ENCODE peak calls at places on chromosomes 2 and 18, in seven cellular contexts. N is NCI-H1436; G is GM06990; Y is stimulated activated naive CD8-positive, alpha-beta T cell treated with anti-CD3 and anti-CD28 coated beads, Interleukin-15, amount 100 ng/mL, for 72 hours; M is NCI-H2081; U is MV-4-11; Z is NCI-H1105. L is an unnamed sample.

GRCh38 chr18:56431551-56431950 is 206.8 kb downstream of the TXNL1 start:
- DNase-seq in N (no peak), G (no peak), U (no peak), Z (no peak), M (no peak), Y (no peak), L (no peak)

GRCh38 chr2:240169486-240170353 is 29.3 kb upstream of the OTOS start:
- DNase-seq in N (no peak), G (no peak), Y (no peak), Z (no peak), M (no peak), U (no peak), L (no peak)

GRCh38 chr2:179751184-179751809 is 110.1 kb downstream of the ZNF385B start:
- DNase-seq in M (peak; percentile 1), U (peak; percentile 3), N (peak; percentile 38), G (no peak), Z (peak; percentile 1), Y (no peak), L (peak; percentile 22)

GRCh38 chr18:24514439-24514838 is 54.0 kb downstream of the HRH4 start:
- DNase-seq in Z (no peak), M (no peak), N (peak; percentile 12), G (no peak), Y (no peak), U (peak; percentile 31), L (peak; percentile 59)

GRCh38 chr2:173448938-173449471 is 94.3 kb downstream of the CDCA7 start:
- DNase-seq in Y (peak; percentile 73), U (peak; percentile 92), G (peak; percentile 72), N (no peak), M (no peak), Z (no peak), L (peak; percentile 42)

GRCh38 chr2:238914648-238915015 is 66.7 kb downstream of the TWIST2 start:
- DNase-seq in N (no peak), Z (no peak), Y (no peak), M (no peak), G (no peak), U (no peak), L (no peak)

GRCh38 chr2:172101707-172102158 is 967 bp downstream of the DLX2 start:
- DNase-seq in G (no peak), Z (peak; percentile 80), N (no peak), Y (peak; percentile 39), M (peak; percentile 42), U (no peak), L (peak; percentile 27)

GRCh38 chr2:157722580-157723234 is 94.0 kb upstream of the ACVR1C start:
- DNase-seq in Z (peak; percentile 18), U (peak; percentile 28), N (no peak), M (no peak), Y (no peak), G (no peak), L (no peak)

GRCh38 chr2:120288016-120288373 is 35.3 kb downstream of the RALB start:
- DNase-seq in M (no peak), Z (no peak), U (no peak), G (no peak), Y (no peak), N (no peak), L (no peak)

GRCh38 chr2:152423684-152424083 is 88.7 kb downstream of the FMNL2 start:
- DNase-seq in M (no peak), Y (no peak), N (no peak), U (no peak), Z (no peak), G (no peak), L (no peak)

GRCh38 chr2:232926448-232927040 is 56.5 kb downstream of the SNORC start:
- DNase-seq in Y (no peak), M (no peak), G (no peak), U (no peak), Z (no peak), N (no peak), L (peak; percentile 40)

GRCh38 chr18:28804512-28805214 is 627.7 kb upstream of the CDH2 start:
- DNase-seq in N (no peak), Z (no peak), M (no peak), U (peak; percentile 4), Y (no peak), G (no peak), L (no peak)

GRCh38 chr2:223088866-223089265 is 36.9 kb downstream of the KCNE4 start:
- DNase-seq in U (no peak), M (no peak), Y (no peak), G (no peak), Z (no peak), N (no peak), L (no peak)

GRCh38 chr18:58993260-58993659 is 128.6 kb downstream of the ZNF532 start:
- DNase-seq in Y (no peak), M (no peak), Z (no peak), G (no peak), N (no peak), U (no peak), L (no peak)

GRCh38 chr2:216519154-216519762 is 20.6 kb downstream of the RPL37A start:
- DNase-seq in U (peak; percentile 73), M (peak; percentile 80), Z (peak; percentile 54), Y (peak; percentile 39), N (peak; percentile 78), G (no peak), L (peak; percentile 58)

GRCh38 chr2:200267350-200267749 is 39.1 kb upstream of the SPATS2L start:
- DNase-seq in U (no peak), N (no peak), M (no peak), Y (no peak), Z (no peak), G (no peak), L (no peak)

GRCh38 chr18:33812186-33812585 is 234.2 kb downstream of the ASXL3 start:
- DNase-seq in N (no peak), U (no peak), M (no peak), Z (peak; percentile 90), G (no peak), Y (no peak), L (no peak)

GRCh38 chr2:86017901-86018896 is 87.5 kb downstream of the POLR1A start:
- DNase-seq in Z (no peak), Y (no peak), N (no peak), G (no peak), U (no peak), M (no peak), L (peak; percentile 39)

GRCh38 chr2:96665083-96665569 is 22.6 kb downstream of the FER1L5 start:
- DNase-seq in U (peak; percentile 98), G (no peak), Z (no peak), Y (no peak), N (no peak), M (no peak), L (no peak)

GRCh38 chr18:62717059-62717849 is 1.9 kb downstream of the PHLPP1 start:
- DNase-seq in G (no peak), Y (peak; percentile 46), N (no peak), Z (peak; percentile 60), U (peak; percentile 30), M (peak; percentile 40), L (peak; percentile 55)

GRCh38 chr2:239106314-239106908 is 258.5 kb downstream of the TWIST2 start:
- DNase-seq in M (peak; percentile 65), N (peak; percentile 24), G (no peak), U (no peak), Z (no peak), Y (no peak), L (peak; percentile 71)

GRCh38 chr2:223929575-223930001 is 15.5 kb downstream of the WDFY1 start:
- DNase-seq in U (peak; percentile 37), G (no peak), Y (no peak), M (no peak), Z (no peak), N (no peak), L (no peak)

GRCh38 chr2:216591480-216591879 is 41.7 kb upstream of the IGFBP2 start:
- DNase-seq in Z (no peak), N (no peak), M (no peak), U (no peak), Y (no peak), G (no peak), L (no peak)

GRCh38 chr18:59904051-59904601 is 4.3 kb downstream of the PMAIP1 start:
- DNase-seq in U (no peak), Z (no peak), N (no peak), Y (no peak), G (no peak), M (no peak), L (no peak)

GRCh38 chr2:27701676-27702075 is 38.0 kb downstream of the SLC4A1AP start:
- DNase-seq in G (no peak), U (no peak), N (no peak), Z (no peak), Y (no peak), M (no peak), L (no peak)

GRCh38 chr2:69163109-69163508 is 150.1 kb downstream of the ANTXR1 start:
- DNase-seq in Y (no peak), G (peak; percentile 72), N (no peak), Z (no peak), M (no peak), U (peak; percentile 98), L (peak; percentile 12)

GRCh38 chr2:64453710-64454315 is at the start of gene LGALSL:
- DNase-seq in M (peak; percentile 53), Y (peak; percentile 58), U (no peak), G (peak; percentile 79), N (no peak), Z (no peak), L (peak; percentile 91)

GRCh38 chr2:200751786-200752185 is 59.9 kb upstream of the BZW1 start:
- DNase-seq in U (no peak), M (no peak), Y (no peak), N (no peak), G (no peak), Z (no peak), L (no peak)

GRCh38 chr2:236631361-236632291 is 62.0 kb downstream of the ACKR3 start:
- DNase-seq in G (no peak), Z (no peak), N (peak; percentile 9), M (no peak), U (no peak), Y (no peak), L (no peak)

GRCh38 chr2:34848132-34848531 is 1249.0 kb upstream of the FAM98A start:
- DNase-seq in G (no peak), Z (no peak), U (no peak), Y (no peak), N (no peak), M (no peak), L (no peak)